ENCODE peak calls at places on chromosomes 16 and 17, in ten cellular contexts. One of them, this sample, is unnamed.

GRCh38 chr17:40699359-40699758 is 4.2 kb downstream of the KRT24 start:
- DNase-seq in colonic mucosa: no peak
- DNase-seq in HCT116: no peak
- DNase-seq in adrenal gland: no peak
- DNase-seq in nephron progenitor cell: no peak
- DNase-seq in CD4-positive, alpha-beta memory T cell: no peak
- DNase-seq in breast epithelium: no peak
- DNase-seq in anterior cingulate cortex: no peak
- DNase-seq in fibroblast of mammary gland: no peak
- DNase-seq in MG63: no peak
- DNase-seq in this sample: no peak

GRCh38 chr16:27127293-27127692 is 60.6 kb downstream of the C16orf82 start:
- DNase-seq in colonic mucosa: no peak
- DNase-seq in HCT116: no peak
- DNase-seq in adrenal gland: no peak
- DNase-seq in nephron progenitor cell: no peak
- DNase-seq in CD4-positive, alpha-beta memory T cell: no peak
- DNase-seq in breast epithelium: no peak
- DNase-seq in anterior cingulate cortex: no peak
- DNase-seq in fibroblast of mammary gland: no peak
- DNase-seq in MG63: peak; percentile 49
- DNase-seq in this sample: no peak

GRCh38 chr17:15261063-15261817 is 3.9 kb downstream of the PMP22 start:
- DNase-seq in colonic mucosa: peak; percentile 43
- DNase-seq in HCT116: no peak
- DNase-seq in adrenal gland: peak; percentile 65
- DNase-seq in nephron progenitor cell: peak; percentile 62
- DNase-seq in CD4-positive, alpha-beta memory T cell: no peak
- DNase-seq in breast epithelium: peak; percentile 52
- DNase-seq in anterior cingulate cortex: peak; percentile 63
- DNase-seq in fibroblast of mammary gland: peak; percentile 50
- DNase-seq in MG63: peak; percentile 64
- DNase-seq in this sample: peak; percentile 72

GRCh38 chr16:2333231-2333630 is 7.3 kb downstream of the ABCA3 start:
- DNase-seq in colonic mucosa: no peak
- DNase-seq in HCT116: no peak
- DNase-seq in adrenal gland: no peak
- DNase-seq in nephron progenitor cell: no peak
- DNase-seq in CD4-positive, alpha-beta memory T cell: no peak
- DNase-seq in breast epithelium: peak; percentile 2
- DNase-seq in anterior cingulate cortex: no peak
- DNase-seq in fibroblast of mammary gland: no peak
- DNase-seq in MG63: no peak
- DNase-seq in this sample: no peak

GRCh38 chr16:73337371-73337770 is 289.4 kb upstream of the ZFHX3 start:
- DNase-seq in colonic mucosa: no peak
- DNase-seq in HCT116: no peak
- DNase-seq in adrenal gland: no peak
- DNase-seq in nephron progenitor cell: no peak
- DNase-seq in CD4-positive, alpha-beta memory T cell: no peak
- DNase-seq in breast epithelium: no peak
- DNase-seq in anterior cingulate cortex: no peak
- DNase-seq in fibroblast of mammary gland: no peak
- DNase-seq in MG63: no peak
- DNase-seq in this sample: no peak

GRCh38 chr17:81189670-81190530 is 23.9 kb upstream of the AATK start:
- DNase-seq in colonic mucosa: no peak
- DNase-seq in HCT116: no peak
- DNase-seq in adrenal gland: peak; percentile 22
- DNase-seq in nephron progenitor cell: peak; percentile 44
- DNase-seq in CD4-positive, alpha-beta memory T cell: no peak
- DNase-seq in breast epithelium: no peak
- DNase-seq in anterior cingulate cortex: peak; percentile 25
- DNase-seq in fibroblast of mammary gland: no peak
- DNase-seq in MG63: peak; percentile 28
- DNase-seq in this sample: no peak

GRCh38 chr16:58462997-58463891 is 36.7 kb upstream of the NDRG4 start:
- DNase-seq in colonic mucosa: no peak
- DNase-seq in HCT116: no peak
- DNase-seq in adrenal gland: no peak
- DNase-seq in nephron progenitor cell: peak; percentile 67
- DNase-seq in CD4-positive, alpha-beta memory T cell: no peak
- DNase-seq in breast epithelium: no peak
- DNase-seq in anterior cingulate cortex: no peak
- DNase-seq in fibroblast of mammary gland: no peak
- DNase-seq in MG63: peak; percentile 49
- DNase-seq in this sample: peak; percentile 32

GRCh38 chr17:6712058-6712853 is 913 bp downstream of the SLC13A5 start:
- DNase-seq in colonic mucosa: no peak
- DNase-seq in HCT116: no peak
- DNase-seq in adrenal gland: peak; percentile 46
- DNase-seq in nephron progenitor cell: peak; percentile 44
- DNase-seq in CD4-positive, alpha-beta memory T cell: no peak
- DNase-seq in breast epithelium: peak; percentile 64
- DNase-seq in anterior cingulate cortex: peak; percentile 39
- DNase-seq in fibroblast of mammary gland: no peak
- DNase-seq in MG63: peak; percentile 9
- DNase-seq in this sample: no peak

This sample was measured in mesothelial cell of epicardium.